ENCODE peak calls at places on chromosome 15, in eight cellular contexts. Z is amygdala; W is NCI-H1092 treated with DMSO at 0.1 percent for 48 hours; E is natural killer cell; T is T-cell; J is stimulated activated naive CD8-positive, alpha-beta T cell treated with anti-CD3 and anti-CD28 coated beads, Interleukin-15, Interleukin-2, amounts not matched to agents 100 U/mL and 50 U/mL, for 24 hours; F is NCI-H1436; H is WTC11. U is an unnamed sample.

GRCh38 chr15:52111517-52112202 is 915 bp downstream of the BCL2L10 start:
- DNase-seq in W (no peak), F (no peak), T (no peak), J (no peak), E (no peak), H (no peak), Z (no peak), U (no peak)

GRCh38 chr15:75206006-75206405 is 4.3 kb downstream of the C15orf39 start:
- DNase-seq in T (no peak), J (no peak), F (no peak), W (no peak), H (no peak), Z (no peak), E (no peak), U (no peak)

GRCh38 chr15:94107652-94108051 is 123.7 kb upstream of the MCTP2 start:
- DNase-seq in Z (no peak), F (no peak), W (no peak), J (no peak), E (no peak), T (no peak), H (no peak), U (no peak)

GRCh38 chr15:101641894-101642293 is 10.3 kb downstream of the TM2D3 start:
- DNase-seq in T (no peak), E (no peak), Z (no peak), H (no peak), J (no peak), F (peak), W (no peak), U (no peak)

GRCh38 chr15:38520035-38520434 is 44.6 kb downstream of the RASGRP1 start:
- DNase-seq in E (no peak), Z (no peak), T (no peak), H (no peak), J (no peak), F (no peak), W (no peak), U (no peak)

GRCh38 chr15:77535845-77536244 is 96.9 kb downstream of the LINGO1 start:
- DNase-seq in H (peak), E (no peak), T (no peak), F (no peak), Z (no peak), J (no peak), W (no peak), U (no peak)

GRCh38 chr15:77474310-77474986 is 53.8 kb downstream of the HMG20A start:
- DNase-seq in J (no peak), Z (no peak), H (no peak), W (peak), E (no peak), T (no peak), F (peak), U (no peak)

GRCh38 chr15:100114100-100114499 is 227.7 kb downstream of the ADAMTS17 start:
- DNase-seq in H (no peak), E (no peak), T (no peak), Z (no peak), J (no peak), W (no peak), F (no peak), U (peak)

GRCh38 chr15:41990243-41990605 is 17.9 kb upstream of the EHD4 start:
- DNase-seq in F (no peak), Z (no peak), J (no peak), E (no peak), H (no peak), W (no peak), T (no peak), U (no peak)

GRCh38 chr15:92811514-92811913 is 88.6 kb upstream of the CHD2 start:
- DNase-seq in T (no peak), Z (no peak), J (no peak), F (peak), H (no peak), W (peak), E (no peak), U (no peak)

GRCh38 chr15:100928632-100929280 is 9.6 kb downstream of the LRRK1 start:
- DNase-seq in E (no peak), T (no peak), H (no peak), W (no peak), Z (no peak), J (no peak), F (no peak), U (no peak)

GRCh38 chr15:101389362-101389761 is 94.3 kb upstream of the SNRPA1 start:
- DNase-seq in W (no peak), T (no peak), J (no peak), F (no peak), H (no peak), Z (no peak), E (no peak), U (no peak)

GRCh38 chr15:68415501-68416157 is 16.3 kb downstream of the ITGA11 start:
- DNase-seq in H (no peak), T (no peak), Z (no peak), J (no peak), E (no peak), F (no peak), W (no peak), U (no peak)

GRCh38 chr15:85149460-85150129 is 167.9 kb downstream of the PDE8A start:
- DNase-seq in F (no peak), Z (no peak), E (no peak), T (no peak), W (no peak), H (no peak), J (no peak), U (no peak)

GRCh38 chr15:93515256-93516044 is 426.4 kb upstream of the RGMA start:
- DNase-seq in E (no peak), Z (no peak), W (no peak), T (no peak), H (no peak), J (no peak), F (no peak), U (no peak)

GRCh38 chr15:31101262-31102048 is at the start of gene TRPM1:
- DNase-seq in T (no peak), E (no peak), W (no peak), Z (no peak), F (no peak), J (no peak), H (no peak), U (no peak)

GRCh38 chr15:79156704-79157375 is 66.3 kb upstream of the RASGRF1 start:
- DNase-seq in H (no peak), W (no peak), Z (no peak), T (no peak), J (no peak), F (no peak), E (no peak), U (no peak)

GRCh38 chr15:39397883-39398282 is 183.0 kb upstream of the THBS1 start:
- DNase-seq in J (no peak), E (no peak), W (no peak), H (no peak), T (no peak), F (no peak), Z (no peak), U (no peak)

GRCh38 chr15:72202801-72203506 is 5.4 kb upstream of the GRAMD2A start:
- DNase-seq in F (no peak), H (no peak), E (no peak), T (no peak), J (no peak), Z (no peak), W (no peak), U (no peak)

GRCh38 chr15:73570355-73571032 is 62.7 kb downstream of the NPTN start:
- DNase-seq in J (no peak), Z (no peak), H (no peak), F (no peak), W (no peak), E (no peak), T (no peak), U (peak)

GRCh38 chr15:40471778-40472130 is 970 bp downstream of the CHST14 start:
- DNase-seq in Z (no peak), F (no peak), T (no peak), J (peak), H (peak), W (no peak), E (no peak), U (no peak)

GRCh38 chr15:32688151-32688639 is 29.6 kb upstream of the GREM1 start:
- DNase-seq in H (no peak), J (no peak), F (no peak), E (no peak), T (no peak), W (peak), Z (no peak), U (no peak)

GRCh38 chr15:74988007-74988800 is 7.2 kb upstream of the SCAMP5 start:
- DNase-seq in H (peak), F (peak), W (peak), Z (no peak), E (no peak), J (peak), T (peak), U (peak)

U was measured in activated CD8-positive, alpha-beta T cell treated with anti-CD3 and anti-CD28 coated beads for 36 hours.